ENCODE peak calls at places on chromosomes 4 and X, in five cellular contexts. A is GM12878, W is ovary, Q is gastrocnemius medialis, F is H1. E is an unnamed sample. For H3K27me3, the result is how much of the 10 kb centered on the place peaks cover.

GRCh38 chr4:165359501-165359900 is 19.3 kb upstream of the CPE start:
- DNase-seq in A (no peak), W (no peak), Q (no peak), F (no peak), E (no peak)

GRCh38 chr4:158948071-158948470 is 154.8 kb upstream of the RAPGEF2 start:
- DNase-seq in A (no peak), W (no peak), Q (no peak), F (no peak), E (no peak)

GRCh38 chr4:187363453-187363852 is 632.1 kb upstream of the ZFP42 start:
- DNase-seq in A (no peak), W (no peak), Q (no peak), F (no peak), E (no peak)

GRCh38 chr4:159229164-159229563 is 126.3 kb downstream of the RAPGEF2 start:
- DNase-seq in A (no peak), W (no peak), Q (peak), F (no peak), E (no peak)

GRCh38 chr4:142547974-142548373 is 298.1 kb downstream of the INPP4B start:
- DNase-seq in A (no peak), W (no peak), Q (no peak), F (no peak), E (no peak)

GRCh38 chr4:87985097-87985886 is 9.8 kb downstream of the SPP1 start:
- DNase-seq in A (no peak), W (no peak), Q (no peak), F (no peak), E (peak)

GRCh38 chr4:8189551-8190466 is 9.3 kb upstream of the SH3TC1 start:
- DNase-seq in A (no peak), W (no peak), Q (no peak), F (no peak), E (no peak)

GRCh38 chr4:20805716-20806115 is 105.5 kb downstream of the PACRGL start:
- DNase-seq in A (no peak), W (no peak), Q (no peak), F (no peak), E (no peak)

GRCh38 chr4:32798471-32798870 is 2078.3 kb downstream of the PCDH7 start:
- DNase-seq in A (no peak), W (no peak), Q (no peak), F (no peak), E (no peak)

GRCh38 chr4:171583790-171584189 is 229.4 kb upstream of the GALNTL6 start:
- DNase-seq in A (no peak), W (no peak), Q (no peak), F (no peak), E (no peak)

GRCh38 chr4:169418846-169419245 is 148.1 kb upstream of the SH3RF1 start:
- DNase-seq in A (no peak), W (no peak), Q (no peak), F (no peak), E (no peak)

GRCh38 chr4:15912961-15913630 is 25.4 kb downstream of the FGFBP1 start:
- DNase-seq in A (no peak), W (no peak), Q (no peak), F (no peak), E (no peak)

GRCh38 chrX:10722804-10723364 is 102.5 kb upstream of the MID1 start:
- DNase-seq in A (no peak), W (peak), Q (peak), F (no peak), E (peak)

GRCh38 chrX:129525162-129525561 is 1.9 kb upstream of the SMARCA1 start:
- DNase-seq in A (no peak), W (no peak), Q (no peak), F (no peak), E (no peak)

GRCh38 chr4:73335717-73336116 is 68.4 kb upstream of the ALB start:
- DNase-seq in A (no peak), W (no peak), Q (no peak), F (no peak), E (no peak)

GRCh38 chr4:107719211-107719926 is 665 bp downstream of the PAPSS1 start:
- DNase-seq in A (no peak), W (no peak), Q (no peak), F (no peak), E (no peak)

GRCh38 chrX:117871796-117872195 is 244.8 kb downstream of the KLHL13 start:
- DNase-seq in A (no peak), W (no peak), Q (no peak), F (no peak), E (no peak)

GRCh38 chr4:80243274-80244018 is 23.0 kb upstream of the FGF5 start:
- DNase-seq in A (no peak), W (no peak), Q (no peak), F (no peak), E (no peak)

GRCh38 chr4:23366207-23366906 is 523.5 kb downstream of the PPARGC1A start:
- DNase-seq in A (no peak), W (no peak), Q (no peak), F (no peak), E (no peak)

GRCh38 chr4:2318885-2319284 is 57.0 kb upstream of the MXD4 start:
- DNase-seq in A (no peak), W (no peak), Q (no peak), F (no peak), E (no peak)

GRCh38 chr4:38856046-38856445 is 571 bp downstream of the TLR6 start:
- DNase-seq in A (peak), W (no peak), Q (no peak), F (no peak), E (peak)

GRCh38 chr4:7358100-7358735 is 76.5 kb downstream of the PSAPL1 start:
- DNase-seq in A (no peak), W (peak), Q (peak), F (no peak), E (no peak)

GRCh38 chr4:136650541-136651277 is 881.6 kb downstream of the PCDH18 start:
- DNase-seq in A (peak), W (no peak), Q (no peak), F (no peak), E (no peak)

GRCh38 chr4:142354794-142355416 is 491.2 kb downstream of the INPP4B start:
- DNase-seq in A (no peak), W (no peak), Q (no peak), F (no peak), E (no peak)

GRCh38 chr4:184343400-184344177 is 125.9 kb upstream of the ENPP6 start:
- DNase-seq in A (peak), W (peak), Q (peak), F (no peak), E (peak)
- TF ChIP-seq POLR2A in A (peak), W (no peak), Q (peak), F (no peak), E (no peak)

DNA sequence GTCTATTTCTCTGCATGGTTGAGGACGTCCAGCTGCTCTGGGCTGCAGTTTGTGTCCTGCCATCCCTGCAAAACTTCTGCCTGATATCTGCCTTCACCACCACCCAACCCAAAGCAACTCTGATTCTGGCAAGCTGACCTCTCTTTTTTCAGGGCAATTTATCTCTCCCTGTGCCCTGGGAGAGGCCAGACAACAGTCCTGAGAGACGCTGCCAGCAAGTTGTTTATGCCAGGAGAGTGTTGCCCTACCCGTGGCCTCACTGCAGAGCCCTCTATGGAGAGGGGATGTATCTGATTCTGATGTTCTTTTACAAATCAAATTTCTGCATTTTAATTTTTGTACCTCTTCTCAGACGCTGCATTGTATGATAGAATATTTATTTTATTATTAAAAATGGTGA is 36.6 kb upstream of the BRWD3 start:
- DNase-seq in A (no peak), W (no peak), Q (no peak), F (no peak), E (no peak)
- H3K27me3 ChIP-seq in A (under half), W (under half), Q (under half), F (under half), E (under half)

GRCh38 chr4:89954906-89955305 is 60.3 kb downstream of the MMRN1 start:
- DNase-seq in A (no peak), W (no peak), Q (no peak), F (no peak), E (no peak)
- TF ChIP-seq POLR2A in A (no peak), W (no peak), Q (no peak), F (no peak), E (no peak)

DNA sequence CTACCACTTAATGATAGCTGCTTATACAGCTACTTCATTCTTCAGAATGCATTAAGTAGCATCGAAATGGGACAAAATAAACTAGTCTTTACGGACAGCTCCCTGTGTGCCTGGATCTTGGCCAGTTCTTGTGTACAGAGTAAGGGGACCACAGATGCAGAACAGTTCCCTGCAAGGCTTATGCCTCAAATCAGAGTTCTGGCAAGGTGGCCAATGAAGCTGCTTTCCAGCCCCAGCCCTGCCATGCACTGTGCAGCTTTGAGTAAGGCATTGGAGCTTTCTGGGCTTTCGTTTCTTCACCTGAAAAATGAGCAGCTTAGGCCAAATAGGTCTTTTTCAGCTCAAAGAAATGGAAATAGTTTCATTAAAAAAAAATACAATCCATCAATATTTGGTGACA is 14.2 kb downstream of the CLNK start:
- DNase-seq in A (no peak), W (no peak), Q (no peak), F (no peak), E (no peak)
- H3K27me3 ChIP-seq in A (under half), W (under half), Q (under half), F (under half), E (under half)

DNA sequence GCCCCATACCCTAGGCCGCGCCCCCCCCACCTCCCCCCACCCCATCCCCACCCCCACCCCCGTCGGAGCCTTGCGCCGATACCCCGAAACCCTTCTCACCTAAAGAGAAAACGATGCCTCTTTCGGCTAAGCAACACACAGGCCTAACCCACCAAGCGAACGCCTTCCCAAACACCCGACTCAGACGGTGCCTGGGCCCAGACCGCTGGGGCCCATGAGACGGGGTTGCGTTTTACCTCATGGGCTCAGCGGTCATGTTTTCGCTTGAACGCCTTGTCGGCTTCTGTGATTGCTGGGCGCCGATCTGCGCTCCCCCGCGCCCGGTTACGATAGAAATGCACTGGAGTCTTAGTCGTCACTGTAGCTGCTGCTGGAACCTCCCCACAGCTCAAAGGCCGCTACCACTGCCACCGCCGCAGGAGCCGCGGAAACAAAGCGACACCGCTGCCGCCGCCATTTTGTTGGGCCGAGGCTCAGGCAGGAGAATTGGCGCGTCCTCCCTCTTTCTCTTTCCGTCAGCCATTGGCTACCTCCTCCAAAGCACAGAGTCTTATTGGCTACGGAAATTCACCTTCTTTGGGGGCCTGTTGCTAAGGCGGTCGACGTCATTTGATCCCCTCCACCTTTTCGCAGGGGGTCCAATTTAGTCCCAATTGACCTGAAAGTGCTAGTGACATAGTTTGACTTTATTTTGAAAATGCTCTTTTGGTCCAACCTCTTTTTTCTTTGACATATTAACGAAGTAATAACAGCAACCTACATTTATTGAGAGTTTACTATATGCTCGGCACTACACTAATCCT is at the start of gene ATRX:
- DNase-seq in A (peak), W (peak), Q (peak), F (peak), E (peak)
- TF ChIP-seq POLR2A in A (peak), W (no peak), Q (peak), F (peak), E (no peak)

GRCh38 chr4:110637408-110638131 is 14.7 kb upstream of the PITX2 start:
- DNase-seq in A (no peak), W (no peak), Q (no peak), F (no peak), E (no peak)
- H3K27me3 ChIP-seq in A (under half), W (under half), Q (under half), F (half or more), E (under half)

GRCh38 chr4:82890913-82891727 is at the start of gene SEC31A:
- DNase-seq in A (peak), W (peak), Q (peak), F (peak), E (peak)
- TF ChIP-seq POLR2A in A (peak), W (peak), Q (peak), F (peak), E (peak)

GRCh38 chr4:67616478-67616877 is 58.0 kb downstream of the STAP1 start:
- DNase-seq in A (no peak), W (no peak), Q (no peak), F (no peak), E (no peak)

GRCh38 chr4:67615119-67615518 is 56.6 kb downstream of the STAP1 start:
- DNase-seq in A (no peak), W (no peak), Q (no peak), F (no peak), E (no peak)

GRCh38 chr4:67614186-67614585 is 55.7 kb downstream of the STAP1 start:
- DNase-seq in A (no peak), W (no peak), Q (no peak), F (no peak), E (no peak)
- H3K27me3 ChIP-seq in A (under half), W (under half), Q (under half), F (under half), E (under half)

E was measured in testis.